ENCODE peak calls at places on chromosomes 7 and 10, in eight cellular contexts. P, S, V, C, Y, I, F and U are unnamed samples.

GRCh38 chr10:63702107-63702506 is 180.9 kb downstream of the REEP3 start:
- DNase-seq in P (peak; percentile 17), S (no peak), V (no peak), C (no peak), Y (no peak), I (no peak), F (no peak), U (no peak)

GRCh38 chr10:110504111-110504735 is 6.5 kb downstream of the DUSP5 start:
- DNase-seq in P (no peak), S (no peak), V (peak; percentile 99), C (no peak), Y (peak; percentile 55), I (no peak), F (peak; percentile 60), U (no peak)

GRCh38 chr10:116947838-116948529 is 57.0 kb downstream of the SHTN1 start:
- DNase-seq in P (no peak), S (no peak), V (peak; percentile 98), C (peak; percentile 13), Y (no peak), I (no peak), F (peak; percentile 3), U (peak; percentile 85)

GRCh38 chr7:26664735-26665420 is 199.5 kb downstream of the SKAP2 start:
- DNase-seq in P (peak; percentile 71), S (no peak), V (peak; percentile 16), C (no peak), Y (peak; percentile 26), I (no peak), F (peak; percentile 11), U (peak; percentile 85)

GRCh38 chr7:15463801-15464761 is 97.7 kb downstream of the AGMO start:
- DNase-seq in P (no peak), S (no peak), V (no peak), C (no peak), Y (no peak), I (no peak), F (peak; percentile 23), U (no peak)

GRCh38 chr7:70542750-70543376 is 589.1 kb upstream of the GALNT17 start:
- DNase-seq in P (no peak), S (no peak), V (peak; percentile 65), C (no peak), Y (peak; percentile 11), I (no peak), F (peak; percentile 43), U (no peak)

GRCh38 chr10:114491933-114492332 is 87.6 kb upstream of the AFAP1L2 start:
- DNase-seq in P (no peak), S (no peak), V (no peak), C (no peak), Y (no peak), I (no peak), F (no peak), U (no peak)

GRCh38 chr7:47546171-47546570 is 35.7 kb downstream of the TNS3 start:
- DNase-seq in P (no peak), S (no peak), V (no peak), C (no peak), Y (no peak), I (no peak), F (no peak), U (no peak)

GRCh38 chr10:113920819-113921345 is 66.4 kb downstream of the NHLRC2 start:
- DNase-seq in P (no peak), S (no peak), V (no peak), C (no peak), Y (no peak), I (no peak), F (no peak), U (no peak)

GRCh38 chr10:76177945-76178344 is 746.5 kb downstream of the LRMDA start:
- DNase-seq in P (no peak), S (no peak), V (no peak), C (no peak), Y (no peak), I (no peak), F (no peak), U (peak; percentile 59)

GRCh38 chr10:122297583-122297982 is 26.5 kb downstream of the BTBD16 start:
- DNase-seq in P (no peak), S (no peak), V (no peak), C (no peak), Y (no peak), I (no peak), F (no peak), U (no peak)

GRCh38 chr7:12111461-12112405 is 99.4 kb upstream of the TMEM106B start:
- DNase-seq in P (no peak), S (no peak), V (no peak), C (peak; percentile 21), Y (peak; percentile 28), I (no peak), F (peak; percentile 19), U (peak; percentile 36)

GRCh38 chr7:140525741-140526140 is 46.4 kb upstream of the MKRN1 start:
- DNase-seq in P (no peak), S (no peak), V (no peak), C (no peak), Y (peak; percentile 63), I (no peak), F (peak; percentile 77), U (peak; percentile 34)

GRCh38 chr10:51743146-51743545 is 43.8 kb upstream of the CSTF2T start:
- DNase-seq in P (no peak), S (no peak), V (no peak), C (no peak), Y (no peak), I (no peak), F (peak; percentile 46), U (no peak)

GRCh38 chr7:75644599-75644998 is 94.1 kb downstream of the HIP1 start:
- DNase-seq in P (no peak), S (no peak), V (no peak), C (no peak), Y (no peak), I (no peak), F (no peak), U (no peak)

GRCh38 chr10:72261323-72262018 is 12.3 kb upstream of the DDIT4 start:
- DNase-seq in P (no peak), S (no peak), V (no peak), C (no peak), Y (peak; percentile 35), I (no peak), F (no peak), U (no peak)

GRCh38 chr10:89403043-89403442 is 10.6 kb downstream of the IFIT1 start:
- DNase-seq in P (no peak), S (no peak), V (no peak), C (no peak), Y (no peak), I (no peak), F (no peak), U (no peak)

GRCh38 chr10:92575961-92576360 is 2.1 kb upstream of the IDE start:
- DNase-seq in P (no peak), S (no peak), V (peak; percentile 81), C (no peak), Y (no peak), I (no peak), F (peak; percentile 48), U (peak; percentile 71)

GRCh38 chr7:29606287-29606721 is 42.7 kb downstream of the PRR15 start:
- DNase-seq in P (no peak), S (no peak), V (no peak), C (peak; percentile 74), Y (peak; percentile 55), I (no peak), F (peak; percentile 70), U (peak; percentile 65)

GRCh38 chr10:63767512-63767911 is 246.3 kb downstream of the REEP3 start:
- DNase-seq in P (no peak), S (no peak), V (no peak), C (no peak), Y (no peak), I (no peak), F (peak; percentile 38), U (peak; percentile 14)

GRCh38 chr10:103682042-103682441 is 173.3 kb downstream of the SH3PXD2A start:
- DNase-seq in P (no peak), S (no peak), V (no peak), C (no peak), Y (no peak), I (no peak), F (peak; percentile 68), U (no peak)

GRCh38 chr10:131891929-131892816 is 8.6 kb upstream of the PPP2R2D start:
- DNase-seq in P (no peak), S (no peak), V (no peak), C (no peak), Y (no peak), I (no peak), F (no peak), U (no peak)

GRCh38 chr7:127018889-127019288 is 233.9 kb downstream of the GRM8 start:
- DNase-seq in P (no peak), S (no peak), V (no peak), C (no peak), Y (no peak), I (no peak), F (no peak), U (no peak)

GRCh38 chr7:81608748-81609382 is 161.0 kb downstream of the HGF start:
- DNase-seq in P (no peak), S (no peak), V (no peak), C (no peak), Y (no peak), I (no peak), F (no peak), U (peak; percentile 74)

GRCh38 chr10:133162178-133162909 is 2.3 kb downstream of the KNDC1 start:
- DNase-seq in P (no peak), S (no peak), V (no peak), C (no peak), Y (no peak), I (peak; percentile 41), F (no peak), U (no peak)

GRCh38 chr7:128115326-128115820 is 84.1 kb upstream of the LRRC4 start:
- DNase-seq in P (no peak), S (no peak), V (no peak), C (no peak), Y (no peak), I (no peak), F (peak; percentile 38), U (peak; percentile 33)

GRCh38 chr10:114413398-114413797 is 9.1 kb upstream of the AFAP1L2 start:
- DNase-seq in P (peak; percentile 6), S (peak; percentile 59), V (no peak), C (no peak), Y (no peak), I (no peak), F (no peak), U (peak; percentile 95)

GRCh38 chr10:36185096-36185495 is 543.0 kb upstream of the FZD8 start:
- DNase-seq in P (no peak), S (no peak), V (no peak), C (no peak), Y (no peak), I (no peak), F (no peak), U (no peak)

GRCh38 chr10:101099901-101100300 is 31.2 kb upstream of the TLX1 start:
- DNase-seq in P (no peak), S (no peak), V (no peak), C (no peak), Y (no peak), I (no peak), F (no peak), U (no peak)

GRCh38 chr7:155711081-155711480 is 66.6 kb downstream of the RBM33 start:
- DNase-seq in P (no peak), S (no peak), V (no peak), C (no peak), Y (no peak), I (no peak), F (no peak), U (no peak)

GRCh38 chr10:9010093-9010492 is 955.6 kb downstream of the GATA3 start:
- DNase-seq in P (no peak), S (no peak), V (no peak), C (no peak), Y (no peak), I (no peak), F (no peak), U (no peak)

GRCh38 chr7:36667007-36667406 is 57.3 kb downstream of the AOAH start:
- DNase-seq in P (no peak), S (no peak), V (no peak), C (no peak), Y (no peak), I (no peak), F (no peak), U (no peak)

GRCh38 chr10:61642692-61643091 is 20.0 kb upstream of the CABCOCO1 start:
- DNase-seq in P (no peak), S (no peak), V (no peak), C (peak; percentile 70), Y (no peak), I (no peak), F (peak; percentile 47), U (no peak)

GRCh38 chr10:21194510-21194993 is 297.4 kb upstream of the NEBL start:
- DNase-seq in P (no peak), S (no peak), V (peak; percentile 83), C (no peak), Y (peak; percentile 57), I (no peak), F (no peak), U (peak; percentile 91)